ENCODE peak calls at places on chromosome 20, in four cellular contexts. P, N, T and Q are unnamed samples.

GRCh38 chr20:39019805-39020325 is 57.7 kb downstream of the DHX35 start:
- DNase-seq in P (no peak), N (no peak), T (no peak), Q (peak)

GRCh38 chr20:61682114-61682997 is 383.3 kb downstream of the TAF4 start:
- DNase-seq in P (no peak), N (no peak), T (peak), Q (no peak)

GRCh38 chr20:1897965-1898464 is 2.8 kb downstream of the SIRPA start:
- DNase-seq in P (no peak), N (no peak), T (no peak), Q (peak)

GRCh38 chr20:54173653-54174451 is at the start of gene CYP24A1:
- DNase-seq in P (no peak), N (no peak), T (no peak), Q (peak)

GRCh38 chr20:215796-216195 is 11.3 kb upstream of the DEFB129 start:
- DNase-seq in P (no peak), N (no peak), T (no peak), Q (no peak)

GRCh38 chr20:11015440-11015839 is 341.6 kb upstream of the JAG1 start:
- DNase-seq in P (no peak), N (no peak), T (no peak), Q (no peak)

GRCh38 chr20:34621383-34622367 is 55.2 kb downstream of the PIGU start:
- DNase-seq in P (no peak), N (peak), T (no peak), Q (no peak)

GRCh38 chr20:49674383-49675352 is 39.0 kb downstream of the B4GALT5 start:
- DNase-seq in P (peak), N (peak), T (peak), Q (no peak)

GRCh38 chr20:35698298-35699126 is 640 bp downstream of the NFS1 start:
- DNase-seq in P (no peak), N (no peak), T (peak), Q (no peak)

GRCh38 chr20:22513574-22513973 is 70.8 kb downstream of the FOXA2 start:
- DNase-seq in P (no peak), N (no peak), T (no peak), Q (no peak)

GRCh38 chr20:41086402-41087324 is 50.7 kb upstream of the PLCG1 start:
- DNase-seq in P (no peak), N (peak), T (no peak), Q (no peak)

GRCh38 chr20:54726687-54727086 is 251.3 kb downstream of the DOK5 start:
- DNase-seq in P (no peak), N (no peak), T (no peak), Q (peak)

GRCh38 chr20:10033905-10034304 is 882 bp upstream of the ANKEF1 start:
- DNase-seq in P (no peak), N (no peak), T (no peak), Q (no peak)

GRCh38 chr20:49210101-49210749 is 9.0 kb upstream of the DDX27 start:
- DNase-seq in P (no peak), N (no peak), T (no peak), Q (no peak)

GRCh38 chr20:57786304-57786942 is 76.6 kb upstream of the PMEPA1 start:
- DNase-seq in P (no peak), N (no peak), T (no peak), Q (no peak)

GRCh38 chr20:10868299-10868698 is 194.5 kb upstream of the JAG1 start:
- DNase-seq in P (no peak), N (no peak), T (no peak), Q (no peak)

GRCh38 chr20:19654906-19655305 is 103.2 kb upstream of the RIN2 start:
- DNase-seq in P (no peak), N (no peak), T (no peak), Q (no peak)

GRCh38 chr20:37581246-37581645 is 53.6 kb upstream of the BLCAP start:
- DNase-seq in P (no peak), N (no peak), T (no peak), Q (no peak)

GRCh38 chr20:46746972-46747371 is 37.5 kb downstream of the SLC2A10 start:
- DNase-seq in P (peak), N (peak), T (peak), Q (no peak)

GRCh38 chr20:51424270-51425041 is 118.1 kb downstream of the NFATC2 start:
- DNase-seq in P (no peak), N (no peak), T (no peak), Q (no peak)

GRCh38 chr20:60984666-60985065 is 267.4 kb upstream of the CDH4 start:
- DNase-seq in P (no peak), N (no peak), T (no peak), Q (no peak)

GRCh38 chr20:5531318-5532081 is 214.7 kb upstream of the PROKR2 start:
- DNase-seq in P (no peak), N (peak), T (peak), Q (no peak)

GRCh38 chr20:1267809-1268374 is 1.8 kb downstream of the SNPH start:
- DNase-seq in P (no peak), N (no peak), T (no peak), Q (no peak)

GRCh38 chr20:35145141-35145564 is 2.0 kb downstream of the EDEM2 start:
- DNase-seq in P (peak), N (peak), T (peak), Q (peak)

GRCh38 chr20:51703446-51704287 is 64.5 kb downstream of the ATP9A start:
- DNase-seq in P (no peak), N (no peak), T (no peak), Q (no peak)

GRCh38 chr20:61340157-61340556 is 88.1 kb downstream of the CDH4 start:
- DNase-seq in P (no peak), N (no peak), T (no peak), Q (no peak)

GRCh38 chr20:10596726-10597125 is 77.1 kb downstream of the JAG1 start:
- DNase-seq in P (no peak), N (no peak), T (peak), Q (no peak)

GRCh38 chr20:50744143-50744792 is 12.9 kb downstream of the PARD6B start:
- DNase-seq in P (peak), N (peak), T (peak), Q (no peak)

GRCh38 chr20:59016795-59017492 is 2.3 kb upstream of the TUBB1 start:
- DNase-seq in P (no peak), N (no peak), T (peak), Q (no peak)

GRCh38 chr20:1906361-1907051 is 11.3 kb downstream of the SIRPA start:
- DNase-seq in P (no peak), N (no peak), T (peak), Q (no peak)

GRCh38 chr20:2300420-2300819 is 4.6 kb downstream of the TGM3 start:
- DNase-seq in P (no peak), N (no peak), T (no peak), Q (no peak)

GRCh38 chr20:48149887-48150286 is 364.6 kb upstream of the SULF2 start:
- DNase-seq in P (no peak), N (no peak), T (no peak), Q (no peak)

GRCh38 chr20:35328095-35328685 is 36.0 kb upstream of the FAM83C start:
- DNase-seq in P (no peak), N (no peak), T (no peak), Q (no peak)

GRCh38 chr20:57627972-57628650 is 7.9 kb upstream of the ZBP1 start:
- DNase-seq in P (no peak), N (peak), T (peak), Q (peak)

GRCh38 chr20:12698817-12699216 is 310.0 kb upstream of the SPTLC3 start:
- DNase-seq in P (no peak), N (no peak), T (no peak), Q (peak)

GRCh38 chr20:48828734-48829460 is 1.1 kb upstream of the PREX1 start:
- DNase-seq in P (no peak), N (no peak), T (no peak), Q (no peak)

GRCh38 chr20:10185741-10186558 is 32.7 kb upstream of the SNAP25 start:
- DNase-seq in P (no peak), N (no peak), T (no peak), Q (no peak)

GRCh38 chr20:17315491-17316231 is 88.8 kb downstream of the PCSK2 start:
- DNase-seq in P (no peak), N (no peak), T (no peak), Q (no peak)
- TF ChIP-seq EZH2 in P (no peak), N (no peak), T (no peak), Q (no peak)

GRCh38 chr20:3551681-3552434 is 81.0 kb downstream of the ATRN start:
- DNase-seq in P (no peak), N (no peak), T (no peak), Q (no peak)

GRCh38 chr20:3545401-3545925 is 74.6 kb downstream of the ATRN start:
- DNase-seq in P (no peak), N (no peak), T (peak), Q (no peak)

GRCh38 chr20:3550857-3551256 is 80.0 kb downstream of the ATRN start:
- DNase-seq in P (no peak), N (no peak), T (no peak), Q (no peak)

GRCh38 chr20:3543901-3544507 is 73.2 kb downstream of the ATRN start:
- DNase-seq in P (no peak), N (peak), T (peak), Q (no peak)

GRCh38 chr20:3547906-3548305 is 77.1 kb downstream of the ATRN start:
- DNase-seq in P (no peak), N (no peak), T (no peak), Q (no peak)
- H3K4me2 ChIP-seq in P (no peak), N (no peak), T (no peak), Q (no peak)

GRCh38 chr20:24608926-24609667 is 139.7 kb downstream of the SYNDIG1 start:
- DNase-seq in P (no peak), N (no peak), T (no peak), Q (no peak)

GRCh38 chr20:24609757-24610156 is 140.3 kb downstream of the SYNDIG1 start:
- DNase-seq in P (no peak), N (no peak), T (no peak), Q (no peak)

GRCh38 chr20:24610341-24611115 is 141.1 kb downstream of the SYNDIG1 start:
- DNase-seq in P (no peak), N (no peak), T (peak), Q (no peak)

GRCh38 chr20:24612799-24613775 is 143.7 kb downstream of the SYNDIG1 start:
- DNase-seq in P (no peak), N (no peak), T (peak), Q (no peak)

DNA sequence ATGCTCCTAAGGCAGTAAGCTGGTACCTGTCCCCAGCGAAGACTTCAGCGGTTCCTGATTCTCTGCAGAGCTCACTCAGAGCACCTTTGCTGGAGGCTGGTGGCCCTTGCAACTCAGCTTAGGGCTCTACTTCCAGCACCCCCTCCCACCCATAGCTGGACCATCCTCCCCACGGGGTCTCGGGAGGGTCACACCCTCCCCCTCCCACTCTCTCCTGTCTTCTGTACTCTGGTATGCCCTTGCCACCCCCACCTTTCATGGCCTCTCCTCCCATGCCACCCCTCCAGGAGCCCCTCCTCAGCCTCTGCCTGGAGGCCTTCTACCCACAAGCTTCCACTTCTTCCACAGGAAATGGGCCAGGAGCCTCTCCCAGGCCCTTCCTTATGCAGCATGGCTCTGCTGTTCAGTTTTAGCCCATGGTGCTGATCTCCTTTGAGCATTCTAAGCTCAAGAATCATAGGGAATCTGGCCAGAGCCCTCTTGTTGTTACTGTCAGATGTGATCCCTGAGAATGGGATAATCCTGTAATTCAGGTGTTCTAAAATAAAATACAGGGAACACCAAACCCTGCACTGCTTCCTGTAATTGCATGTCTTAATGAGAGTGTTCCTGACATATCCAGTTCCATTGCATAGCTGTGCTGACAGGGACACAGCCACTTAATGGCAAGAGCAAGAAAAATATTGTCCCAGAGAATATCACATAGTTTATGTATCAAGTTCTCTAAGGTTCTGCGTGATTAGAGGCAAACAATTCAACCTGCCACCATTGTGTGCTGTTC is 142.1 kb downstream of the SYNDIG1 start:
- DNase-seq in P (no peak), N (no peak), T (no peak), Q (no peak)
- TF ChIP-seq EZH2 in P (no peak), N (no peak), T (no peak), Q (no peak)

GRCh38 chr20:62723768-62724420 is 15.3 kb downstream of the NTSR1 start:
- DNase-seq in P (no peak), N (no peak), T (no peak), Q (no peak)

GRCh38 chr20:62724692-62725595 is 16.3 kb downstream of the NTSR1 start:
- DNase-seq in P (no peak), N (peak), T (no peak), Q (no peak)

GRCh38 chr20:62726276-62726675 is 17.6 kb downstream of the NTSR1 start:
- DNase-seq in P (no peak), N (peak), T (no peak), Q (no peak)

GRCh38 chr20:62726716-62727583 is 18.3 kb downstream of the NTSR1 start:
- DNase-seq in P (no peak), N (peak), T (no peak), Q (no peak)

GRCh38 chr20:62725596-62726268 is 17.1 kb downstream of the NTSR1 start:
- DNase-seq in P (no peak), N (peak), T (no peak), Q (no peak)
- H3K4me2 ChIP-seq in P (no peak), N (no peak), T (no peak), Q (no peak)

GRCh38 chr20:32585519-32586127 is 490 bp upstream of the NOL4L start:
- DNase-seq in P (no peak), N (no peak), T (no peak), Q (no peak)
- TF ChIP-seq EZH2 in P (no peak), N (no peak), T (peak), Q (peak)

GRCh38 chr20:53087034-53087777 is 115.0 kb downstream of the TSHZ2 start:
- DNase-seq in P (no peak), N (no peak), T (no peak), Q (no peak)

GRCh38 chr20:53084408-53084997 is 112.3 kb downstream of the TSHZ2 start:
- DNase-seq in P (no peak), N (no peak), T (no peak), Q (no peak)

GRCh38 chr20:53083411-53083810 is 111.3 kb downstream of the TSHZ2 start:
- DNase-seq in P (no peak), N (no peak), T (no peak), Q (no peak)

GRCh38 chr20:53088786-53089185 is 116.6 kb downstream of the TSHZ2 start:
- DNase-seq in P (no peak), N (no peak), T (no peak), Q (no peak)

GRCh38 chr20:53085720-53086119 is 113.6 kb downstream of the TSHZ2 start:
- DNase-seq in P (no peak), N (no peak), T (no peak), Q (no peak)
- H3K4me2 ChIP-seq in P (no peak), N (no peak), T (no peak), Q (no peak)